ENCODE peak calls at places on chromosome 16, in ten cellular contexts. V is left lung; T is aorta; X is CD4-positive, alpha-beta T cell; G is stimulated activated naive CD8-positive, alpha-beta T cell treated with anti-CD3 and anti-CD28 coated beads, Interleukin-15, amount 100 ng/mL, for 72 hours; J is HepG2; H is heart left ventricle; N is activated CD8-positive, alpha-beta T cell treated with anti-CD3 and anti-CD28 coated beads for 36 hours; Z is left ventricle myocardium superior; Q is natural killer cell. C is an unnamed sample.

GRCh38 chr16:83769397-83770008 is 38.3 kb upstream of the HSBP1 start:
- ATAC-seq in V (peak), T (no peak), X (no peak), G (no peak), J (no peak), H (no peak), N (no peak), Z (peak), Q (no peak), C (no peak)

GRCh38 chr16:67459858-67460144 is 21.2 kb downstream of the ATP6V0D1 start:
- ATAC-seq in V (no peak), T (peak), X (no peak), G (no peak), J (peak), H (peak), N (no peak), Z (peak), Q (no peak), C (no peak)

GRCh38 chr16:23856345-23856744 is 20.6 kb downstream of the PRKCB start:
- ATAC-seq in V (no peak), T (no peak), X (no peak), G (no peak), J (no peak), H (no peak), N (no peak), Z (no peak), Q (no peak), C (no peak)

GRCh38 chr16:81388357-81388756 is 56.3 kb upstream of the CMIP start:
- ATAC-seq in V (no peak), T (no peak), X (no peak), G (no peak), J (no peak), H (peak), N (no peak), Z (no peak), Q (no peak), C (peak)

GRCh38 chr16:67967183-67967955 is 1.1 kb downstream of the SLC12A4 start:
- ATAC-seq in V (peak), T (no peak), X (no peak), G (peak), J (no peak), H (no peak), N (peak), Z (no peak), Q (peak), C (peak)

GRCh38 chr16:57127037-57127763 is 34.8 kb downstream of the CPNE2 start:
- ATAC-seq in V (no peak), T (no peak), X (no peak), G (peak), J (no peak), H (no peak), N (peak), Z (no peak), Q (no peak), C (no peak)

GRCh38 chr16:73171901-73172619 is 124.1 kb upstream of the ZFHX3 start:
- ATAC-seq in V (no peak), T (peak), X (no peak), G (no peak), J (no peak), H (no peak), N (no peak), Z (peak), Q (no peak), C (no peak)

GRCh38 chr16:24189941-24190340 is 66.2 kb upstream of the CACNG3 start:
- ATAC-seq in V (no peak), T (no peak), X (no peak), G (peak), J (no peak), H (no peak), N (peak), Z (no peak), Q (no peak), C (no peak)

GRCh38 chr16:15757630-15758251 is 99.1 kb downstream of the MYH11 start:
- ATAC-seq in V (no peak), T (peak), X (no peak), G (peak), J (no peak), H (no peak), N (peak), Z (no peak), Q (no peak), C (no peak)

GRCh38 chr16:68770671-68771070 is 33.6 kb downstream of the CDH1 start:
- ATAC-seq in V (no peak), T (no peak), X (no peak), G (no peak), J (peak), H (no peak), N (no peak), Z (no peak), Q (no peak), C (peak)

GRCh38 chr16:81642107-81642436 is 137.0 kb upstream of the PLCG2 start:
- ATAC-seq in V (no peak), T (no peak), X (no peak), G (no peak), J (no peak), H (no peak), N (peak), Z (no peak), Q (no peak), C (no peak)

GRCh38 chr16:74760007-74760767 is 14.4 kb downstream of the FA2H start:
- ATAC-seq in V (no peak), T (no peak), X (no peak), G (no peak), J (peak), H (no peak), N (no peak), Z (no peak), Q (no peak), C (no peak)

GRCh38 chr16:23026777-23027362 is 122.4 kb downstream of the USP31 start:
- ATAC-seq in V (no peak), T (no peak), X (no peak), G (no peak), J (peak), H (no peak), N (no peak), Z (no peak), Q (no peak), C (no peak)

GRCh38 chr16:68257251-68257905 is 6.9 kb upstream of the SLC7A6 start:
- ATAC-seq in V (no peak), T (no peak), X (peak), G (no peak), J (peak), H (peak), N (no peak), Z (no peak), Q (no peak), C (peak)

GRCh38 chr16:24135624-24136296 is 120.4 kb upstream of the CACNG3 start:
- ATAC-seq in V (no peak), T (no peak), X (no peak), G (no peak), J (no peak), H (no peak), N (no peak), Z (no peak), Q (no peak), C (no peak)

GRCh38 chr16:80997139-80997798 is 9.4 kb downstream of the CMC2 start:
- ATAC-seq in V (peak), T (no peak), X (peak), G (peak), J (peak), H (no peak), N (peak), Z (no peak), Q (peak), C (no peak)

GRCh38 chr16:1332618-1333148 is 762 bp upstream of the BAIAP3 start:
- ATAC-seq in V (no peak), T (no peak), X (no peak), G (peak), J (no peak), H (no peak), N (no peak), Z (no peak), Q (no peak), C (peak)

GRCh38 chr16:66135376-66135775 is 231.1 kb upstream of the CDH5 start:
- ATAC-seq in V (no peak), T (peak), X (no peak), G (no peak), J (no peak), H (peak), N (no peak), Z (peak), Q (no peak), C (no peak)

GRCh38 chr16:64180136-64180900 is 941.5 kb downstream of the CDH11 start:
- ATAC-seq in V (no peak), T (no peak), X (no peak), G (no peak), J (no peak), H (no peak), N (no peak), Z (no peak), Q (no peak), C (no peak)

GRCh38 chr16:27841061-27841801 is 222.3 kb downstream of the GSG1L start:
- ATAC-seq in V (no peak), T (no peak), X (no peak), G (no peak), J (no peak), H (no peak), N (no peak), Z (no peak), Q (no peak), C (no peak)

GRCh38 chr16:79269211-79269863 is 331.2 kb downstream of the MAF start:
- ATAC-seq in V (no peak), T (no peak), X (peak), G (peak), J (no peak), H (no peak), N (peak), Z (no peak), Q (no peak), C (no peak)

GRCh38 chr16:281660-282249 is 1.2 kb upstream of the PDIA2 start:
- ATAC-seq in V (no peak), T (no peak), X (no peak), G (no peak), J (peak), H (no peak), N (no peak), Z (no peak), Q (no peak), C (peak)

GRCh38 chr16:78291642-78292041 is 192.2 kb downstream of the WWOX start:
- ATAC-seq in V (peak), T (peak), X (no peak), G (no peak), J (no peak), H (no peak), N (no peak), Z (peak), Q (no peak), C (no peak)

GRCh38 chr16:79898703-79899102 is 298.2 kb upstream of the MAF start:
- ATAC-seq in V (no peak), T (no peak), X (no peak), G (no peak), J (no peak), H (no peak), N (no peak), Z (no peak), Q (no peak), C (no peak)

GRCh38 chr16:11310997-11311561 is 29.9 kb upstream of the PRM1 start:
- ATAC-seq in V (no peak), T (no peak), X (peak), G (peak), J (no peak), H (no peak), N (peak), Z (no peak), Q (no peak), C (no peak)

GRCh38 chr16:7742626-7743025 is 410.0 kb downstream of the RBFOX1 start:
- ATAC-seq in V (no peak), T (no peak), X (no peak), G (no peak), J (no peak), H (no peak), N (no peak), Z (no peak), Q (no peak), C (no peak)

GRCh38 chr16:2426941-2427361 is 2.3 kb upstream of the CCNF start:
- ATAC-seq in V (no peak), T (no peak), X (no peak), G (no peak), J (no peak), H (no peak), N (no peak), Z (no peak), Q (no peak), C (no peak)

GRCh38 chr16:1094601-1095449 is 1.2 kb downstream of the C1QTNF8 start:
- ATAC-seq in V (no peak), T (no peak), X (no peak), G (peak), J (no peak), H (no peak), N (peak), Z (no peak), Q (peak), C (no peak)

GRCh38 chr16:280552-280951 is at the start of gene ARHGDIG:
- ATAC-seq in V (no peak), T (no peak), X (no peak), G (peak), J (no peak), H (no peak), N (no peak), Z (no peak), Q (no peak), C (no peak)

GRCh38 chr16:9821970-9822369 is 360.3 kb downstream of the GRIN2A start:
- ATAC-seq in V (no peak), T (no peak), X (no peak), G (no peak), J (no peak), H (no peak), N (no peak), Z (no peak), Q (no peak), C (no peak)

GRCh38 chr16:11783319-11784047 is 13.6 kb downstream of the ZC3H7A start:
- ATAC-seq in V (peak), T (peak), X (peak), G (peak), J (no peak), H (peak), N (peak), Z (peak), Q (peak), C (no peak)

GRCh38 chr16:49280022-49280741 is 1.5 kb downstream of the CBLN1 start:
- ATAC-seq in V (no peak), T (no peak), X (no peak), G (no peak), J (peak), H (no peak), N (no peak), Z (no peak), Q (no peak), C (no peak)

GRCh38 chr16:9296273-9296593 is 204.8 kb downstream of the HAPSTR1 start:
- ATAC-seq in V (peak), T (no peak), X (no peak), G (no peak), J (no peak), H (no peak), N (no peak), Z (no peak), Q (no peak), C (no peak)

GRCh38 chr16:27918755-27919154 is 144.8 kb downstream of the GSG1L start:
- ATAC-seq in V (no peak), T (no peak), X (no peak), G (no peak), J (no peak), H (no peak), N (no peak), Z (no peak), Q (no peak), C (peak)

GRCh38 chr16:27302126-27302525 is 11.6 kb upstream of the IL4R start:
- ATAC-seq in V (no peak), T (no peak), X (no peak), G (no peak), J (no peak), H (no peak), N (no peak), Z (no peak), Q (no peak), C (no peak)

GRCh38 chr16:30669026-30670000 is 11.1 kb downstream of the FBRS start:
- ATAC-seq in V (no peak), T (no peak), X (no peak), G (peak), J (no peak), H (peak), N (no peak), Z (no peak), Q (no peak), C (peak)

GRCh38 chr16:47004652-47005051 is 31.2 kb upstream of the DNAJA2 start:
- ATAC-seq in V (no peak), T (no peak), X (no peak), G (no peak), J (no peak), H (no peak), N (no peak), Z (no peak), Q (no peak), C (no peak)

C was measured in esophagus mucosa.